ENCODE peak calls at places on chromosomes 3 and 15, in five cellular contexts. S is pancreas, W is neural progenitor cell, N is tibial artery, A is psoas muscle. O is an unnamed sample. For H3K36me3, the result is how much of the 10 kb centered on the place peaks cover.

GRCh38 chr15:91047545-91048199 is 25.3 kb upstream of the VPS33B start:
- DNase-seq in S (no peak), W (no peak), N (no peak), A (no peak), O (no peak)

GRCh38 chr3:105355355-105356063 is 11.2 kb upstream of the ALCAM start:
- DNase-seq in S (no peak), W (no peak), N (no peak), A (no peak), O (no peak)

GRCh38 chr3:188259191-188259590 is 105.2 kb downstream of the LPP start:
- DNase-seq in S (no peak), W (no peak), N (no peak), A (no peak), O (no peak)

GRCh38 chr3:182618085-182618732 is 175.1 kb upstream of the ATP11B start:
- DNase-seq in S (no peak), W (peak), N (no peak), A (no peak), O (no peak)

GRCh38 chr3:151276038-151277027 is 2.0 kb downstream of the P2RY14 start:
- DNase-seq in S (no peak), W (no peak), N (no peak), A (no peak), O (peak)

GRCh38 chr3:46423588-46423987 is 16.5 kb downstream of the CCRL2 start:
- DNase-seq in S (no peak), W (no peak), N (no peak), A (no peak), O (no peak)

GRCh38 chr3:194407423-194407822 is 8.4 kb upstream of the GP5 start:
- DNase-seq in S (no peak), W (no peak), N (no peak), A (no peak), O (no peak)

GRCh38 chr15:97981758-97982157 is 21.3 kb downstream of the ARRDC4 start:
- DNase-seq in S (no peak), W (no peak), N (no peak), A (no peak), O (no peak)

GRCh38 chr3:190058486-190059241 is 62.0 kb downstream of the P3H2 start:
- DNase-seq in S (no peak), W (peak), N (no peak), A (no peak), O (no peak)

GRCh38 chr3:3666664-3667063 is 132.6 kb upstream of the LRRN1 start:
- DNase-seq in S (no peak), W (no peak), N (no peak), A (no peak), O (no peak)

GRCh38 chr3:58566398-58567250 is 10.6 kb downstream of the FAM107A start:
- DNase-seq in S (no peak), W (no peak), N (peak), A (no peak), O (no peak)

GRCh38 chr3:194296448-194296831 is 54.7 kb downstream of the CPN2 start:
- DNase-seq in S (peak), W (peak), N (peak), A (no peak), O (no peak)

GRCh38 chr3:158085358-158085757 is 20.9 kb downstream of the SHOX2 start:
- DNase-seq in S (no peak), W (no peak), N (no peak), A (no peak), O (no peak)

GRCh38 chr15:32657198-32657886 is 15.8 kb downstream of the SCG5 start:
- DNase-seq in S (peak), W (no peak), N (no peak), A (no peak), O (no peak)

GRCh38 chr3:10981961-10982360 is 10.6 kb upstream of the SLC6A1 start:
- DNase-seq in S (no peak), W (no peak), N (no peak), A (no peak), O (no peak)

DNA sequence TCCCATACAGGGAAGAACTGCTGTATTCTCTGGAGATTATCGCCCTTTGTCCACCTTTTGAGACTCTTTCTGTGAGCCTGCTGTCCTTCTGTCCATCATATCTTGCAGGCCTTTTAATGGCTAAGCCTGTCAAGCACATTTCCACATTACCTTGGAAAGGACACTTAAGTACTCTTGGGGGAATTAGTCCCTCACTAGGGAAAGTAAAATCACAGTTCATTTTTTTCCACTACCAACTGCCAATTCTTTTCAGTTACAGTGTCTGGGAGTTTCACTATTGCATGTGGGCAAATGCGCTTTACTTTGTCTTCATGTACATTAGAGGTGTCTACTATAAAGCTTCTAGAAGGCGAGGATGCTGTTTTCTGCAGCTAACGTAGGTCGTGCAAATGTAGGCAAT is 242.1 kb downstream of the NSUN3 start:
- DNase-seq in S (no peak), W (no peak), N (no peak), A (no peak), O (no peak)
- H3K36me3 ChIP-seq in S (under half), W (under half), N (under half), A (under half), O (under half)

GRCh38 chr15:41474941-41475340 is 18.7 kb upstream of the ITPKA start:
- DNase-seq in S (no peak), W (no peak), N (no peak), A (no peak), O (no peak)
- H3K36me3 ChIP-seq in S (half or more), W (under half), N (half or more), A (under half), O (under half)

DNA sequence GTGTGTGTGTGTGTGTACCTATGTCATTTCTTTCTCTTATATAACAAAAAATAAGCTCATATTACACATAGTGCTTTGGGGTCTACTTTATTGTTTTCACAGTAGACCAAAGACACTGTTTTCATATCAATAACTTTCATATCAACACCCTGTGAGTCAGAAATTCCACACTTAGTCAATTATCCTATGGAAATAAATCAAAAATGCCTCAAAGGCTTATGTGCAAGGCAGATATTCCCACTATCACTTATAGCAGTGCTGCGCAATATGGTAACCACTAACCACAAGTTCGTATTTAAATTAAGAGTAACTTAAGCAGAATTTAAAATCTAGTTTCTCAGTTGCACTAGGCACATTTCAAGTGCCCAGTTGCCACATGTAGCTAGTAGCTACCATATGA is 15.8 kb downstream of the SCG3 start:
- DNase-seq in S (no peak), W (no peak), N (no peak), A (no peak), O (no peak)
- H3K36me3 ChIP-seq in S (under half), W (under half), N (under half), A (under half), O (under half)

GRCh38 chr3:69218079-69218478 is 95.7 kb upstream of the LMOD3 start:
- DNase-seq in S (no peak), W (no peak), N (no peak), A (no peak), O (no peak)
- H3K36me3 ChIP-seq in S (under half), W (under half), N (under half), A (under half), O (under half)

GRCh38 chr3:185680216-185680615 is 94.1 kb downstream of the SENP2 start:
- DNase-seq in S (no peak), W (no peak), N (no peak), A (no peak), O (no peak)

GRCh38 chr3:185688808-185689207 is 102.7 kb downstream of the SENP2 start:
- DNase-seq in S (no peak), W (no peak), N (no peak), A (no peak), O (no peak)

GRCh38 chr3:185687479-185687878 is 101.4 kb downstream of the SENP2 start:
- DNase-seq in S (no peak), W (no peak), N (no peak), A (no peak), O (no peak)

GRCh38 chr3:185685231-185686035 is 99.3 kb downstream of the SENP2 start:
- DNase-seq in S (no peak), W (no peak), N (no peak), A (no peak), O (no peak)
- H3K36me3 ChIP-seq in S (under half), W (under half), N (under half), A (under half), O (under half)

GRCh38 chr3:53243165-53243564 is 12.7 kb downstream of the TKT start:
- DNase-seq in S (peak), W (no peak), N (no peak), A (peak), O (no peak)
- H3K36me3 ChIP-seq in S (under half), W (under half), N (half or more), A (under half), O (under half)

DNA sequence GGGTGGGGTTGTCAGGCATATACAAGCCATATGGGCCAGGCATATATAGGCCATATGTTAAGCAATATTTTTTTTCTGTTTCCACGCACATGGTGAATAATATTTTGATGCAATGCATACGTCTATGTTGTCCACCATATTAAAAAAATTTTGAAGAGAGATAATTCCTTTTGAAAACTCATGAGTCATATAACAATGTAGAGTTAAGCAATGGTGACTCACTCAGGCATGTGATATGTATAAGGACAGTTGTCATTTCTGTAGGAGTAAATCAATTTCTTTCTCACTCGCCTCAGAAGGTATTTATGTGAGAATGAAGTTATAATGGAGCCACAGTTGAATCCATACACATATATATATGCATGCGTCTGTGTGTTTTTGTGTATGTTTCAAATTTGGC is 272.6 kb downstream of the EPHA3 start:
- DNase-seq in S (no peak), W (no peak), N (no peak), A (no peak), O (no peak)
- H3K36me3 ChIP-seq in S (under half), W (under half), N (under half), A (under half), O (under half)